ENCODE peak calls at places on chromosomes 13 and 19, in nine cellular contexts. One of them, this sample, is unnamed.
A peak's percentile ranks its signal among the peaks of the same experiment; 100 is the strongest.

GRCh38 chr19:1904385-1905070 is 671 bp upstream of the ADAT3 start:
- DNase-seq in lower leg skin: peak; percentile 80
- DNase-seq in HCT116: no peak
- DNase-seq in foreskin fibroblast: no peak
- DNase-seq in RWPE2: no peak
- DNase-seq in nephron progenitor cell: peak; percentile 35
- DNase-seq in AG10803: no peak
- DNase-seq in cardiac fibroblast: no peak
- DNase-seq in AG09319: no peak
- DNase-seq in this sample: no peak

GRCh38 chr13:106376411-106377112 is 158.9 kb downstream of the EFNB2 start:
- DNase-seq in nephron progenitor cell: no peak
- DNase-seq in AG10803: peak; percentile 87
- DNase-seq in HCT116: peak; percentile 86
- DNase-seq in lower leg skin: no peak
- DNase-seq in RWPE2: peak; percentile 76
- DNase-seq in foreskin fibroblast: peak; percentile 83
- DNase-seq in AG09319: no peak
- DNase-seq in cardiac fibroblast: peak; percentile 96
- DNase-seq in this sample: no peak

GRCh38 chr19:10329555-10329954 is 3.8 kb downstream of the RAVER1 start:
- DNase-seq in AG10803: no peak
- DNase-seq in foreskin fibroblast: no peak
- DNase-seq in AG09319: no peak
- DNase-seq in RWPE2: no peak
- DNase-seq in lower leg skin: no peak
- DNase-seq in nephron progenitor cell: no peak
- DNase-seq in cardiac fibroblast: no peak
- DNase-seq in HCT116: no peak
- DNase-seq in this sample: no peak

GRCh38 chr19:55641376-55642152 is 762 bp downstream of the ZNF580 start:
- DNase-seq in nephron progenitor cell: no peak
- DNase-seq in cardiac fibroblast: peak; percentile 36
- DNase-seq in lower leg skin: no peak
- DNase-seq in foreskin fibroblast: no peak
- DNase-seq in AG10803: no peak
- DNase-seq in AG09319: no peak
- DNase-seq in HCT116: no peak
- DNase-seq in RWPE2: no peak
- DNase-seq in this sample: no peak

GRCh38 chr13:48586591-48587103 is 53.8 kb upstream of the RCBTB2 start:
- DNase-seq in cardiac fibroblast: no peak
- DNase-seq in AG10803: no peak
- DNase-seq in HCT116: no peak
- DNase-seq in RWPE2: no peak
- DNase-seq in AG09319: no peak
- DNase-seq in lower leg skin: no peak
- DNase-seq in nephron progenitor cell: no peak
- DNase-seq in foreskin fibroblast: no peak
- DNase-seq in this sample: no peak

GRCh38 chr13:97043302-97043701 is 49.0 kb upstream of the OXGR1 start:
- DNase-seq in HCT116: no peak
- DNase-seq in lower leg skin: no peak
- DNase-seq in nephron progenitor cell: no peak
- DNase-seq in foreskin fibroblast: peak; percentile 85
- DNase-seq in AG09319: peak; percentile 31
- DNase-seq in AG10803: peak; percentile 85
- DNase-seq in RWPE2: no peak
- DNase-seq in cardiac fibroblast: peak; percentile 76
- DNase-seq in this sample: no peak

GRCh38 chr19:7509625-7510024 is 6.3 kb upstream of the ZNF358 start:
- DNase-seq in foreskin fibroblast: no peak
- DNase-seq in AG09319: no peak
- DNase-seq in HCT116: no peak
- DNase-seq in cardiac fibroblast: no peak
- DNase-seq in nephron progenitor cell: peak; percentile 70
- DNase-seq in lower leg skin: no peak
- DNase-seq in RWPE2: no peak
- DNase-seq in AG10803: no peak
- DNase-seq in this sample: no peak

GRCh38 chr19:7255119-7255518 is 39.1 kb downstream of the INSR start:
- DNase-seq in AG09319: no peak
- DNase-seq in lower leg skin: no peak
- DNase-seq in HCT116: no peak
- DNase-seq in RWPE2: no peak
- DNase-seq in nephron progenitor cell: no peak
- DNase-seq in cardiac fibroblast: no peak
- DNase-seq in AG10803: no peak
- DNase-seq in foreskin fibroblast: no peak
- DNase-seq in this sample: no peak

GRCh38 chr19:44874317-44874716 is 16.7 kb upstream of the TOMM40 start:
- DNase-seq in AG10803: no peak
- DNase-seq in lower leg skin: no peak
- DNase-seq in nephron progenitor cell: no peak
- DNase-seq in AG09319: no peak
- DNase-seq in RWPE2: no peak
- DNase-seq in foreskin fibroblast: no peak
- DNase-seq in HCT116: no peak
- DNase-seq in cardiac fibroblast: no peak
- DNase-seq in this sample: no peak

GRCh38 chr13:63086286-63086685 is 1670.6 kb upstream of the PCDH20 start:
- DNase-seq in HCT116: no peak
- DNase-seq in AG09319: no peak
- DNase-seq in cardiac fibroblast: no peak
- DNase-seq in AG10803: no peak
- DNase-seq in lower leg skin: no peak
- DNase-seq in foreskin fibroblast: no peak
- DNase-seq in nephron progenitor cell: no peak
- DNase-seq in RWPE2: no peak
- DNase-seq in this sample: no peak

GRCh38 chr19:40663712-40664692 is 26.4 kb downstream of the NUMBL start:
- DNase-seq in foreskin fibroblast: peak; percentile 24
- DNase-seq in RWPE2: no peak
- DNase-seq in nephron progenitor cell: no peak
- DNase-seq in HCT116: no peak
- DNase-seq in cardiac fibroblast: peak; percentile 30
- DNase-seq in AG10803: peak; percentile 25
- DNase-seq in lower leg skin: no peak
- DNase-seq in AG09319: no peak
- DNase-seq in this sample: no peak

GRCh38 chr13:104616990-104617389 is 1550.8 kb upstream of the SLC10A2 start:
- DNase-seq in AG10803: no peak
- DNase-seq in foreskin fibroblast: no peak
- DNase-seq in RWPE2: no peak
- DNase-seq in lower leg skin: no peak
- DNase-seq in cardiac fibroblast: no peak
- DNase-seq in AG09319: no peak
- DNase-seq in nephron progenitor cell: no peak
- DNase-seq in HCT116: no peak
- DNase-seq in this sample: no peak

GRCh38 chr13:34028496-34029442 is 210.8 kb downstream of the RFC3 start:
- DNase-seq in AG09319: no peak
- DNase-seq in lower leg skin: no peak
- DNase-seq in foreskin fibroblast: no peak
- DNase-seq in RWPE2: no peak
- DNase-seq in HCT116: no peak
- DNase-seq in nephron progenitor cell: no peak
- DNase-seq in AG10803: no peak
- DNase-seq in cardiac fibroblast: no peak
- DNase-seq in this sample: no peak

GRCh38 chr13:46179576-46180368 is 2.2 kb downstream of the LCP1 start:
- DNase-seq in lower leg skin: peak; percentile 55
- DNase-seq in foreskin fibroblast: no peak
- DNase-seq in RWPE2: no peak
- DNase-seq in cardiac fibroblast: no peak
- DNase-seq in HCT116: no peak
- DNase-seq in nephron progenitor cell: no peak
- DNase-seq in AG09319: no peak
- DNase-seq in AG10803: no peak
- DNase-seq in this sample: no peak

GRCh38 chr13:57314897-57315520 is 148.0 kb downstream of the PRR20E start:
- DNase-seq in lower leg skin: no peak
- DNase-seq in AG10803: no peak
- DNase-seq in cardiac fibroblast: no peak
- DNase-seq in foreskin fibroblast: no peak
- DNase-seq in nephron progenitor cell: no peak
- DNase-seq in RWPE2: no peak
- DNase-seq in HCT116: no peak
- DNase-seq in AG09319: no peak
- DNase-seq in this sample: no peak

GRCh38 chr19:623974-624373 is 9.4 kb downstream of the POLRMT start:
- DNase-seq in foreskin fibroblast: peak; percentile 89
- DNase-seq in cardiac fibroblast: peak; percentile 88
- DNase-seq in RWPE2: no peak
- DNase-seq in AG09319: no peak
- DNase-seq in lower leg skin: no peak
- DNase-seq in HCT116: no peak
- DNase-seq in AG10803: peak; percentile 41
- DNase-seq in nephron progenitor cell: no peak
- DNase-seq in this sample: peak; percentile 87

GRCh38 chr13:97301382-97302095 is 79.4 kb downstream of the MBNL2 start:
- DNase-seq in foreskin fibroblast: no peak
- DNase-seq in lower leg skin: no peak
- DNase-seq in AG10803: no peak
- DNase-seq in cardiac fibroblast: no peak
- DNase-seq in RWPE2: no peak
- DNase-seq in AG09319: no peak
- DNase-seq in HCT116: no peak
- DNase-seq in nephron progenitor cell: no peak
- DNase-seq in this sample: no peak

GRCh38 chr13:110138009-110138699 is 168.8 kb downstream of the COL4A1 start:
- DNase-seq in HCT116: peak; percentile 36
- DNase-seq in AG09319: no peak
- DNase-seq in AG10803: peak; percentile 57
- DNase-seq in nephron progenitor cell: peak; percentile 56
- DNase-seq in lower leg skin: peak; percentile 50
- DNase-seq in cardiac fibroblast: peak; percentile 83
- DNase-seq in RWPE2: no peak
- DNase-seq in foreskin fibroblast: peak; percentile 71
- DNase-seq in this sample: no peak
- TF ChIP-seq CTCF in HCT116: no peak
- TF ChIP-seq CTCF in AG09319: peak; percentile 10
- TF ChIP-seq CTCF in AG10803: peak; percentile 29
- TF ChIP-seq CTCF in nephron progenitor cell: no peak
- TF ChIP-seq CTCF in lower leg skin: no peak
- TF ChIP-seq CTCF in cardiac fibroblast: no peak
- TF ChIP-seq CTCF in RWPE2: peak; percentile 38
- TF ChIP-seq CTCF in foreskin fibroblast: no peak
- TF ChIP-seq CTCF in this sample: peak; percentile 37

GRCh38 chr19:43699506-43700367 is 16.1 kb upstream of the IRGC start:
- DNase-seq in AG10803: no peak
- DNase-seq in nephron progenitor cell: peak; percentile 74
- DNase-seq in lower leg skin: no peak
- DNase-seq in foreskin fibroblast: peak; percentile 15
- DNase-seq in HCT116: no peak
- DNase-seq in RWPE2: no peak
- DNase-seq in AG09319: no peak
- DNase-seq in cardiac fibroblast: peak; percentile 21
- DNase-seq in this sample: no peak
- TF ChIP-seq CTCF in AG10803: no peak
- TF ChIP-seq CTCF in nephron progenitor cell: no peak
- TF ChIP-seq CTCF in lower leg skin: no peak
- TF ChIP-seq CTCF in foreskin fibroblast: peak; percentile 4
- TF ChIP-seq CTCF in HCT116: no peak
- TF ChIP-seq CTCF in RWPE2: no peak
- TF ChIP-seq CTCF in AG09319: peak; percentile 10
- TF ChIP-seq CTCF in cardiac fibroblast: no peak
- TF ChIP-seq CTCF in this sample: peak; percentile 33

DNA sequence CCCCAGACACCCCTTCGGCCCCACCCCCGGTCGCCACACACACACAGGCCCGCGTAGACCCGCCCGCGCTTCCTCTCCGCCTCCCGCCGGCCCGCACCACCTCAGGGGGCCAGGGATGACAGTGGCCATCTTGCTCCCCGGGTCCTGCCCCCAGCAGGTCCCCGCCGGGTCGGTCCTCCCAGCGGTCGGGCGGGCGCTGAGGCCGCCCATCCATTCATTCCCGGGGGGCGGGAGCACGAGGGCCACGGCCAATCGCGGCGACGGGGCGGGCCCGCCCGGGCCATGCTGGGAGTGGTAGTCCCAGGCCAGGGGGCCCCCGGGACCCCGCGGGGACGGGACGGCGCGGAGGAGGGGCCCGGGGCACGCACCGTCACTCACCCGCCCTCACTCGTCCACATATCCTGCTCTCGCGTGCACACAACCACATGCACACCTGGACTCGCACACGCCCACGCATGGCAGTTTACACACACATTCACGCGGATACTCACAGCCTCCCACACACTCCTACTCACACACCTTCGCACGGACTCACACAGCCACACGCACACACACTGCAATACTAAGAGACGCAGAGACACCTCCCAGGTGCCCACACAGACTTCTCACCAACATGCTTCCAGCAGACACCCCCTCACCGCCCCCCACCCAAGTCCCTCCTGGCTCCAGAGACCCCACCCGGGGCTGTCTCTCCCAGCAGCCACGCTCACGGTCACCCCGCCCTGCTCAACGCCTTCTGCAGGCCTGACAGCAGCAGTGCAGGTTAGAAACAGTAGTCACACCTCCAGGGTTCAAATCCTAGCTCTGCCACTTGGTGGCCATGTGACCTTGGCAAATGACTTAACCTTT is at the start of gene DPF1:
- DNase-seq in AG09319: no peak
- DNase-seq in RWPE2: peak; percentile 88
- DNase-seq in HCT116: peak; percentile 54
- DNase-seq in AG10803: peak; percentile 48
- DNase-seq in cardiac fibroblast: peak; percentile 64
- DNase-seq in lower leg skin: no peak
- DNase-seq in nephron progenitor cell: peak; percentile 91
- DNase-seq in foreskin fibroblast: peak; percentile 76
- DNase-seq in this sample: no peak
- TF ChIP-seq CTCF in AG09319: no peak
- TF ChIP-seq CTCF in RWPE2: peak; percentile 32
- TF ChIP-seq CTCF in HCT116: peak; percentile 43
- TF ChIP-seq CTCF in AG10803: peak; percentile 4
- TF ChIP-seq CTCF in cardiac fibroblast: peak; percentile 10
- TF ChIP-seq CTCF in lower leg skin: peak; percentile 29
- TF ChIP-seq CTCF in nephron progenitor cell: peak; percentile 7
- TF ChIP-seq CTCF in foreskin fibroblast: no peak
- TF ChIP-seq CTCF in this sample: peak; percentile 52

DNA sequence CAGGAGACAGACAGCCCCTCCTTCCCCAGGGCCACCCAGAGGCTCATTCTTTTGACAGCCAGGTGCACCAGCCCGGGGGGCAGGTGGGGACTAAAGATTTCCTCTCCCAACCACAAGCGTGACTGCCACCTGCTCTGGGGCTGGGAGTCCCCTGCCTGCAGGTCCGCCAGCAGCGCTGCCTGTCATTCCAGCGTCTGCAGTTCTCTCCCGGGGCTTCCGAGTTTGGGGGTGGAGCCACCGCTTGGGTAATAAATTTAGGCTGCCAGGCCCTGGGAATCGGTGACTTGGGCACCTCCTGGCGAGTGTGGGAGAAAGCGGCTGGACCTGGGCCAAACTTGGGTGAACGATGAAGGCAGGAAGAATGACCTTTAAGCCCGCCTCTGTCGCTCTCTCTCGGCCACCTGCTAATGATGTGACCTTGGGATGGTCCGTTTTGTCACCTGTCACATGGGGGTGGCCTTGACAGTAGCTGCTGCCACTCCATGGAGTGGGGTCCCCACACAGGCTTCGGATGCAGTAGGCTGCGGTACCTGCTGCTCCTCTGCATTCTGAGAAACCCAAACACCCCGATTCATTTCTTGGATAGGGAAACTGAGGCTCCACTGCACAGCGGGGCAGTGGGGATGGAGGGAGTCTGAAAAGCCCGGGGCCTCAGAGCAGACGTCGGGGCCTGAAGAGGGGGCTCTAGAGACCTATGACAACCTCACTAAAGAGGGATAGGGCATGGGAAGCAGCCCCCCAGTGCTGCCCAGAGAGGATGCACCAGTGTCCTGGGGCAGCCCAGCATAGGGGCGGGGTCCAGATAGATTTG is 12.8 kb downstream of the FUT6 start:
- DNase-seq in foreskin fibroblast: peak; percentile 12
- DNase-seq in HCT116: peak; percentile 74
- DNase-seq in AG10803: peak; percentile 29
- DNase-seq in AG09319: no peak
- DNase-seq in lower leg skin: no peak
- DNase-seq in cardiac fibroblast: peak; percentile 23
- DNase-seq in nephron progenitor cell: peak; percentile 89
- DNase-seq in RWPE2: no peak
- DNase-seq in this sample: no peak
- TF ChIP-seq CTCF in foreskin fibroblast: no peak
- TF ChIP-seq CTCF in HCT116: peak; percentile 63
- TF ChIP-seq CTCF in AG10803: peak; percentile 15
- TF ChIP-seq CTCF in AG09319: no peak
- TF ChIP-seq CTCF in lower leg skin: peak; percentile 26
- TF ChIP-seq CTCF in cardiac fibroblast: peak; percentile 8
- TF ChIP-seq CTCF in nephron progenitor cell: peak; percentile 33
- TF ChIP-seq CTCF in RWPE2: peak; percentile 26
- TF ChIP-seq CTCF in this sample: peak; percentile 39